ENCODE peak calls at places on chromosomes 2 and 18, in five cellular contexts. T, D, N, J and O are unnamed samples.

GRCh38 chr2:148586528-148587128 is 57.9 kb upstream of the EPC2 start:
- DNase-seq in T (no peak), D (no peak), N (no peak), J (no peak), O (no peak)

GRCh38 chr2:231222318-231223000 is 24.0 kb downstream of the ARMC9 start:
- DNase-seq in T (no peak), D (peak), N (no peak), J (peak), O (no peak)

GRCh38 chr2:946073-947005 is 4.3 kb upstream of the SNTG2 start:
- DNase-seq in T (no peak), D (no peak), N (no peak), J (no peak), O (no peak)

GRCh38 chr2:224608104-224608503 is 22.9 kb upstream of the CUL3 start:
- DNase-seq in T (no peak), D (no peak), N (no peak), J (no peak), O (no peak)

GRCh38 chr2:238974510-238975166 is 126.8 kb downstream of the TWIST2 start:
- DNase-seq in T (no peak), D (peak), N (peak), J (peak), O (no peak)

GRCh38 chr2:96108578-96109561 is 7.5 kb downstream of the ADRA2B start:
- DNase-seq in T (peak), D (peak), N (no peak), J (no peak), O (no peak)

GRCh38 chr2:27860111-27860510 is 30.1 kb downstream of the RBKS start:
- DNase-seq in T (no peak), D (peak), N (no peak), J (peak), O (no peak)

GRCh38 chr2:219772697-219773096 is 145.3 kb downstream of the SLC4A3 start:
- DNase-seq in T (no peak), D (no peak), N (no peak), J (no peak), O (no peak)

GRCh38 chr2:158779621-158780020 is 15.5 kb upstream of the DAPL1 start:
- DNase-seq in T (no peak), D (peak), N (no peak), J (peak), O (no peak)

GRCh38 chr18:45050712-45051639 is 370.3 kb downstream of the SETBP1 start:
- DNase-seq in T (no peak), D (peak), N (no peak), J (peak), O (no peak)

GRCh38 chr2:230525682-230526081 is 109.7 kb downstream of the SP100 start:
- DNase-seq in T (no peak), D (no peak), N (no peak), J (no peak), O (no peak)

GRCh38 chr2:7430869-7431641 is 513.8 kb downstream of the RNF144A start:
- DNase-seq in T (peak), D (no peak), N (peak), J (no peak), O (no peak)

GRCh38 chr18:77702686-77703085 is 453.0 kb downstream of the GALR1 start:
- DNase-seq in T (peak), D (peak), N (no peak), J (peak), O (no peak)

GRCh38 chr2:238856713-238857567 is 9.1 kb downstream of the TWIST2 start:
- DNase-seq in T (no peak), D (no peak), N (no peak), J (no peak), O (no peak)

GRCh38 chr18:2337552-2338141 is 233.7 kb downstream of the METTL4 start:
- DNase-seq in T (no peak), D (no peak), N (peak), J (peak), O (no peak)

GRCh38 chr2:54772531-54772930 is 49.1 kb downstream of the EML6 start:
- DNase-seq in T (no peak), D (no peak), N (no peak), J (peak), O (no peak)

GRCh38 chr2:108612153-108612513 is 77.9 kb downstream of the LIMS1 start:
- DNase-seq in T (no peak), D (no peak), N (no peak), J (peak), O (no peak)

GRCh38 chr2:114940785-114941458 is 498.5 kb downstream of the DPP10 start:
- DNase-seq in T (no peak), D (no peak), N (peak), J (no peak), O (no peak)

GRCh38 chr2:12008425-12009061 is 262.1 kb downstream of the LPIN1 start:
- DNase-seq in T (no peak), D (no peak), N (no peak), J (peak), O (no peak)

GRCh38 chr2:17540813-17541513 is 467 bp downstream of the VSNL1 start:
- DNase-seq in T (no peak), D (no peak), N (no peak), J (no peak), O (no peak)

GRCh38 chr18:5455644-5456043 is 88.2 kb downstream of the EPB41L3 start:
- DNase-seq in T (no peak), D (no peak), N (no peak), J (peak), O (no peak)

GRCh38 chr18:47944972-47945843 is 14.7 kb upstream of the SMAD2 start:
- DNase-seq in T (no peak), D (peak), N (no peak), J (peak), O (no peak)

GRCh38 chr2:174856447-174856846 is 92.2 kb upstream of the CHRNA1 start:
- DNase-seq in T (peak), D (no peak), N (no peak), J (no peak), O (no peak)

GRCh38 chr2:62826141-62826540 is 120.6 kb downstream of the EHBP1 start:
- DNase-seq in T (peak), D (peak), N (no peak), J (peak), O (no peak)

GRCh38 chr18:11224166-11224565 is 74.8 kb upstream of the PIEZO2 start:
- DNase-seq in T (no peak), D (no peak), N (no peak), J (no peak), O (no peak)

GRCh38 chr2:48144777-48145176 is 238.5 kb upstream of the FBXO11 start:
- DNase-seq in T (peak), D (no peak), N (no peak), J (peak), O (no peak)

GRCh38 chr2:192127434-192127833 is 67.3 kb downstream of the TMEFF2 start:
- DNase-seq in T (no peak), D (peak), N (no peak), J (no peak), O (no peak)

GRCh38 chr2:84257871-84258270 is 201.2 kb downstream of the SUCLG1 start:
- DNase-seq in T (peak), D (no peak), N (peak), J (no peak), O (no peak)

GRCh38 chr2:166882851-166883250 is 5.4 kb upstream of the XIRP2 start:
- DNase-seq in T (no peak), D (no peak), N (no peak), J (no peak), O (no peak)

GRCh38 chr2:134718095-134718955 is 475 bp downstream of the TMEM163 start:
- DNase-seq in T (peak), D (no peak), N (no peak), J (no peak), O (no peak)

GRCh38 chr2:88097891-88098557 is 29.8 kb downstream of the FABP1 start:
- DNase-seq in T (peak), D (no peak), N (no peak), J (no peak), O (no peak)

GRCh38 chr2:55993685-55994084 is 70.1 kb upstream of the EFEMP1 start:
- DNase-seq in T (no peak), D (no peak), N (no peak), J (peak), O (no peak)

GRCh38 chr2:26721267-26722032 is 28.9 kb downstream of the KCNK3 start:
- DNase-seq in T (no peak), D (peak), N (no peak), J (no peak), O (no peak)

GRCh38 chr2:105775809-105776559 is 31.3 kb downstream of the NCK2 start:
- DNase-seq in T (no peak), D (no peak), N (no peak), J (no peak), O (peak)

GRCh38 chr2:64612575-64613195 is 41.0 kb downstream of the SERTAD2 start:
- DNase-seq in T (no peak), D (no peak), N (no peak), J (no peak), O (no peak)